ENCODE peak calls at places on chromosomes 7 and 10, in four cellular contexts. W, U, S and J are unnamed samples. For H3K36me3, the result is how much of the 10 kb centered on the place peaks cover.

GRCh38 chr10:71613303-71613777 is 106.2 kb downstream of the C10orf105 start:
- DNase-seq in W (no peak), U (no peak), S (no peak), J (no peak)

GRCh38 chr7:134415700-134416099 is 43.2 kb downstream of the AKR1B1 start:
- DNase-seq in W (no peak), U (no peak), S (no peak), J (no peak)

GRCh38 chr10:7152982-7153381 is 257.9 kb downstream of the SFMBT2 start:
- DNase-seq in W (no peak), U (no peak), S (no peak), J (no peak)

GRCh38 chr7:105972276-105972675 is 9.2 kb downstream of the CDHR3 start:
- DNase-seq in W (no peak), U (no peak), S (no peak), J (no peak)

GRCh38 chr10:43204394-43204942 is 62.4 kb downstream of the RASGEF1A start:
- DNase-seq in W (peak), U (no peak), S (no peak), J (no peak)

GRCh38 chr7:24932389-24932788 is 47.6 kb downstream of the OSBPL3 start:
- DNase-seq in W (no peak), U (no peak), S (no peak), J (no peak)

GRCh38 chr7:114086491-114086905 is 167.7 kb upstream of the PPP1R3A start:
- DNase-seq in W (no peak), U (no peak), S (peak), J (no peak)

GRCh38 chr7:81488210-81488609 is 281.6 kb downstream of the HGF start:
- DNase-seq in W (no peak), U (no peak), S (no peak), J (no peak)

GRCh38 chr7:130841416-130841815 is 107.4 kb upstream of the KLF14 start:
- DNase-seq in W (no peak), U (no peak), S (no peak), J (no peak)

GRCh38 chr10:96470108-96470743 is 43.5 kb downstream of the TLL2 start:
- DNase-seq in W (no peak), U (no peak), S (no peak), J (no peak)

GRCh38 chr10:34587002-34587740 is 227.9 kb downstream of the PARD3 start:
- DNase-seq in W (no peak), U (no peak), S (no peak), J (no peak)

GRCh38 chr7:32533313-32534024 is 38.2 kb downstream of the AVL9 start:
- DNase-seq in W (no peak), U (no peak), S (no peak), J (no peak)

GRCh38 chr10:55183993-55184392 is 383.0 kb upstream of the PCDH15 start:
- DNase-seq in W (no peak), U (no peak), S (no peak), J (no peak)

GRCh38 chr7:50261593-50261992 is 42.9 kb upstream of the IKZF1 start:
- DNase-seq in W (no peak), U (no peak), S (no peak), J (peak)

GRCh38 chr7:91247497-91247896 is 16.7 kb upstream of the FZD1 start:
- DNase-seq in W (no peak), U (no peak), S (no peak), J (no peak)

GRCh38 chr7:47653550-47654351 is 71.8 kb upstream of the TNS3 start:
- DNase-seq in W (no peak), U (no peak), S (no peak), J (no peak)

GRCh38 chr7:99366646-99367045 is 7.9 kb upstream of the ARPC1B start:
- DNase-seq in W (no peak), U (no peak), S (peak), J (no peak)

GRCh38 chr7:28954936-28955335 is 3.2 kb downstream of the TRIL start:
- DNase-seq in W (no peak), U (no peak), S (no peak), J (no peak)

GRCh38 chr7:41415473-41416207 is 287.2 kb downstream of the INHBA start:
- DNase-seq in W (no peak), U (no peak), S (no peak), J (no peak)

GRCh38 chr7:129635300-129636029 is 23.9 kb downstream of the NRF1 start:
- DNase-seq in W (no peak), U (peak), S (peak), J (peak)

GRCh38 chr7:28075674-28076358 is 104.8 kb downstream of the JAZF1 start:
- DNase-seq in W (no peak), U (no peak), S (no peak), J (no peak)

GRCh38 chr10:113473851-113474250 is 79.0 kb upstream of the HABP2 start:
- DNase-seq in W (no peak), U (no peak), S (no peak), J (no peak)

GRCh38 chr7:35780070-35780469 is 20.8 kb upstream of the SEPTIN7 start:
- DNase-seq in W (no peak), U (no peak), S (no peak), J (no peak)

GRCh38 chr10:98349508-98349922 is 65.5 kb downstream of the PYROXD2 start:
- DNase-seq in W (no peak), U (no peak), S (no peak), J (no peak)

GRCh38 chr7:142496545-142496991 is 238.7 kb upstream of the PRSS58 start:
- DNase-seq in W (no peak), U (no peak), S (no peak), J (peak)

GRCh38 chr10:52951819-52952218 is 179.2 kb upstream of the MBL2 start:
- DNase-seq in W (no peak), U (no peak), S (no peak), J (no peak)

GRCh38 chr7:107708956-107709355 is 35.0 kb upstream of the CBLL1 start:
- DNase-seq in W (no peak), U (no peak), S (no peak), J (no peak)

GRCh38 chr7:98788921-98789320 is 80.9 kb downstream of the TMEM130 start:
- DNase-seq in W (no peak), U (no peak), S (no peak), J (no peak)

GRCh38 chr10:95693331-95693667 is 428 bp downstream of the TCTN3 start:
- DNase-seq in W (no peak), U (no peak), S (no peak), J (no peak)

GRCh38 chr7:43470110-43470509 is 112.8 kb upstream of the STK17A start:
- DNase-seq in W (no peak), U (no peak), S (no peak), J (no peak)

GRCh38 chr10:75197906-75198305 is 12.7 kb upstream of the VDAC2 start:
- DNase-seq in W (no peak), U (no peak), S (no peak), J (no peak)

GRCh38 chr10:80472234-80473095 is 18.4 kb downstream of the TSPAN14 start:
- DNase-seq in W (no peak), U (no peak), S (no peak), J (peak)

GRCh38 chr7:3955751-3956696 is 655.0 kb downstream of the SDK1 start:
- DNase-seq in W (no peak), U (no peak), S (no peak), J (no peak)

GRCh38 chr10:51472154-51472553 is 227.2 kb downstream of the CSTF2T start:
- DNase-seq in W (no peak), U (no peak), S (no peak), J (no peak)

GRCh38 chr7:38476764-38477163 is 154.4 kb downstream of the AMPH start:
- DNase-seq in W (no peak), U (no peak), S (no peak), J (no peak)

GRCh38 chr7:107614425-107614824 is 34.4 kb downstream of the BCAP29 start:
- DNase-seq in W (no peak), U (no peak), S (no peak), J (no peak)

GRCh38 chr10:3538291-3538849 is 246.6 kb downstream of the KLF6 start:
- DNase-seq in W (no peak), U (no peak), S (no peak), J (no peak)

GRCh38 chr10:131844546-131845084 is 56.2 kb upstream of the PPP2R2D start:
- DNase-seq in W (no peak), U (no peak), S (no peak), J (no peak)

GRCh38 chr7:2248984-2249694 is 7.1 kb downstream of the NUDT1 start:
- DNase-seq in W (no peak), U (no peak), S (peak), J (no peak)

GRCh38 chr7:12257582-12257981 is 46.5 kb downstream of the TMEM106B start:
- DNase-seq in W (no peak), U (no peak), S (no peak), J (peak)

GRCh38 chr10:28586176-28586575 is 53.3 kb downstream of the WAC start:
- DNase-seq in W (no peak), U (no peak), S (no peak), J (no peak)
- H3K36me3 ChIP-seq in W (under half), U (under half), S (half or more), J (under half)

DNA sequence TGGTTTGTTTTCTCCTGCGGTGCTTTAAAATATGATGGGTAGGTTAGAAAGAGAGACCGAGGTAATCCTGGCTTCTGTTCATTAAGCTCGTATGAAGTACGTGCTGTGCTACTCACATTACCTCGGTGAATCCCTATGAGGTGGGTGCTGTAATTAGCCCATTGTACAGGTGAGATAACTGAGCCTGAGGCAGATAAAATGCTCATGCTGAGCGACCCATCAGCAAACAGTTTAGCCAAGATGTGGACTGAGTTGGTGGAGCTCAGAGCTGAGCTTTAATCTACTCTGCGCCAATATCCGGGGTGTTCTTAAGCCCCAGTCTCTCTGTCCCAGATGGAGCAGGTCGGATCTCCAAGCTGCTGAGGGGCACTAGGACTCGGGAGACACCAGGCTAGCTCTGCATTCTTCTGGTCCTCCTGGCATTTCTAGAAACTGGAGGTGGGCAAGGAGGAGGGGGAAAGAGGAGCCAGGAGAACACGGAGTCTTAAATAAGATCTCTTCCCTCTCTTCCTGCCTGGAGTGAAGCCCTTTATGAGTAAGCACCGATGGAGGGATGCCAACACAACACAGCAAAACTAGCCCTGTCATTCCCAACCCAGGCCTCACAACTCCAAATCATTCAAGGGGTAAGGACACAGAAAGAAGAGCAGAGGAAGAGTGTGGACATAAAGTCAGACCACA is 458.5 kb downstream of the KCNMA1 start:
- DNase-seq in W (no peak), U (no peak), S (no peak), J (no peak)
- H3K27ac ChIP-seq in W (peak), U (no peak), S (no peak), J (no peak)

GRCh38 chr7:322111-322671 is 32.2 kb downstream of the FOXL3 start:
- DNase-seq in W (no peak), U (peak), S (peak), J (peak)
- H3K36me3 ChIP-seq in W (under half), U (under half), S (under half), J (under half)

GRCh38 chr10:93806882-93807281 is 49.1 kb downstream of the LGI1 start:
- DNase-seq in W (no peak), U (no peak), S (no peak), J (no peak)
- H3K27ac ChIP-seq in W (no peak), U (no peak), S (no peak), J (no peak)

DNA sequence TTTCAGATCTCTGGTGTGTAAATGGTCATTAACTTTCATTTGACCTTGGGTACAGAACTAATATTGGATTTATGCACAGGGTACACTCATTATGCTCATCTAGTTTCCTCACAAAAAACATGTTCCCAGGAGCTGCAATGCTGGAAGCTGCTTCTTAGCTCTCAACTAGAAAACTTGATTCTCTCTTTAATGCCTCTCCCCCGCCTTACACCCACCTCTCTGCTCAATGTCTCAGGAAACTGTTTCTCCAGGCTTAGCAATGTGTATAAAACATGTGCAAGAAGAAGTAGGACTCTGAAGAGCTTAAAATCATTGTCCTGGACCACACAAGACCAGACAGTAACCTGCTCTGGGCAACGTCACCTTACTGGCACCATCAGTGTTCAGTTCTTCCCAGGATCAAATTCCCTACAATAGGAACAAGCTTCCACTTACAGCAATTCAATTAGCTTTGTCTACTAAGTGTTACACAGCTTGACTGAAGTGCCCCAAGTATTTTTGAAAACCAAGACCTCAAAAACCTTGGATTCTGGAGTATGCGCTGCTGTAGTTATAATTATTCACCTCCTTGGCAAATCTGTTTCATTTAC is 105.0 kb downstream of the RAPGEF5 start:
- DNase-seq in W (no peak), U (no peak), S (no peak), J (no peak)
- H3K36me3 ChIP-seq in W (under half), U (under half), S (under half), J (under half)

GRCh38 chr7:23467731-23468720 is 2.3 kb downstream of the IGF2BP3 start:
- DNase-seq in W (peak), U (no peak), S (no peak), J (no peak)
- H3K27ac ChIP-seq in W (no peak), U (no peak), S (no peak), J (no peak)

GRCh38 chr7:151133266-151133985 is 34.1 kb downstream of the GBX1 start:
- DNase-seq in W (no peak), U (no peak), S (peak), J (no peak)
- H3K36me3 ChIP-seq in W (under half), U (under half), S (half or more), J (under half)

GRCh38 chr10:11424456-11425287 is 186.8 kb downstream of the USP6NL start:
- DNase-seq in W (no peak), U (no peak), S (peak), J (no peak)
- H3K27ac ChIP-seq in W (no peak), U (no peak), S (no peak), J (no peak)

GRCh38 chr7:111528331-111528730 is 34.0 kb downstream of the IMMP2L start:
- DNase-seq in W (no peak), U (no peak), S (no peak), J (no peak)

GRCh38 chr7:111521660-111522059 is 40.6 kb downstream of the IMMP2L start:
- DNase-seq in W (no peak), U (no peak), S (no peak), J (no peak)

GRCh38 chr7:111529507-111530355 is 32.6 kb downstream of the IMMP2L start:
- DNase-seq in W (no peak), U (no peak), S (no peak), J (no peak)

GRCh38 chr7:111527545-111527944 is 34.7 kb downstream of the IMMP2L start:
- DNase-seq in W (no peak), U (no peak), S (no peak), J (no peak)

GRCh38 chr7:111525100-111525499 is 37.2 kb downstream of the IMMP2L start:
- DNase-seq in W (no peak), U (no peak), S (no peak), J (no peak)
- H3K36me3 ChIP-seq in W (under half), U (under half), S (under half), J (under half)